ENCODE peak calls at places on chromosomes 7 and 10, in nine cellular contexts. S, T, X, E, W, I, Y, D and J are unnamed samples.

GRCh38 chr7:4268040-4268965 is 413.8 kb upstream of the FOXK1 start:
- DNase-seq in W (no peak), S (no peak), D (no peak), E (no peak), X (no peak), T (no peak), I (no peak), Y (no peak), J (no peak)

GRCh38 chr10:115092555-115093285 is 445 bp upstream of the ATRNL1 start:
- DNase-seq in X (peak; percentile 59), S (no peak), E (peak; percentile 22), D (no peak), I (no peak), T (peak; percentile 14), W (no peak), Y (no peak), J (no peak)

GRCh38 chr7:83466956-83467355 is 182.0 kb downstream of the SEMA3E start:
- DNase-seq in E (no peak), D (no peak), I (no peak), Y (no peak), W (no peak), T (no peak), X (no peak), S (no peak), J (no peak)

GRCh38 chr10:113987805-113988204 is 55.9 kb upstream of the ADRB1 start:
- DNase-seq in D (no peak), E (no peak), Y (peak; percentile 72), I (no peak), S (no peak), T (no peak), X (no peak), W (no peak), J (no peak)

GRCh38 chr10:86100581-86101061 is 266.0 kb downstream of the GRID1 start:
- DNase-seq in S (peak; percentile 23), T (no peak), X (no peak), I (peak; percentile 29), D (no peak), E (no peak), Y (peak; percentile 18), W (no peak), J (no peak)

GRCh38 chr10:133456041-133456951 is 2.6 kb downstream of the SCART1 start:
- DNase-seq in Y (no peak), X (no peak), T (no peak), E (no peak), I (no peak), S (no peak), W (no peak), D (no peak), J (no peak)

GRCh38 chr10:76779163-76779820 is 858.3 kb downstream of the KCNMA1 start:
- DNase-seq in T (no peak), D (no peak), E (no peak), Y (no peak), I (no peak), W (no peak), S (no peak), X (no peak), J (no peak)

GRCh38 chr10:76399216-76399615 is 967.8 kb downstream of the LRMDA start:
- DNase-seq in S (no peak), X (no peak), W (no peak), D (no peak), Y (no peak), T (no peak), I (no peak), E (no peak), J (no peak)

GRCh38 chr7:123191132-123191531 is 8.6 kb downstream of the SLC13A1 start:
- DNase-seq in E (no peak), I (no peak), S (peak; percentile 68), D (no peak), Y (no peak), W (no peak), X (no peak), T (no peak), J (no peak)

GRCh38 chr7:107244613-107245012 is 75.8 kb downstream of the HBP1 start:
- DNase-seq in S (no peak), Y (no peak), D (no peak), E (no peak), X (no peak), I (no peak), T (no peak), W (no peak), J (no peak)

GRCh38 chr7:102473271-102473991 is 5.3 kb downstream of the POLR2J start:
- DNase-seq in S (no peak), W (no peak), Y (no peak), E (no peak), T (no peak), D (peak; percentile 62), X (peak; percentile 56), I (no peak), J (no peak)

GRCh38 chr7:24834150-24834798 is 77.0 kb upstream of the GSDME start:
- DNase-seq in Y (no peak), S (no peak), I (no peak), T (peak; percentile 34), X (no peak), D (no peak), E (no peak), W (no peak), J (no peak)

GRCh38 chr10:29806350-29806788 is 171.6 kb upstream of the SVIL start:
- DNase-seq in I (no peak), X (no peak), Y (no peak), E (peak; percentile 12), D (no peak), T (no peak), W (no peak), S (no peak), J (no peak)

GRCh38 chr10:61786728-61787127 is 114.8 kb upstream of the ARID5B start:
- DNase-seq in X (no peak), D (no peak), T (no peak), S (no peak), E (peak; percentile 50), I (peak; percentile 12), Y (no peak), W (no peak), J (no peak)

GRCh38 chr7:128946936-128947830 is 9.5 kb downstream of the IRF5 start:
- DNase-seq in Y (no peak), W (no peak), S (no peak), D (no peak), T (no peak), I (no peak), X (no peak), E (no peak), J (no peak)

GRCh38 chr7:44368885-44369284 is 43.5 kb upstream of the CAMK2B start:
- DNase-seq in I (no peak), E (no peak), X (no peak), Y (no peak), S (peak; percentile 16), D (no peak), T (no peak), W (no peak), J (no peak)

GRCh38 chr7:24697416-24697815 is 59.8 kb downstream of the GSDME start:
- DNase-seq in I (no peak), T (no peak), X (no peak), E (no peak), D (no peak), W (no peak), Y (no peak), S (no peak), J (no peak)

GRCh38 chr7:94400643-94401042 is 5.9 kb downstream of the COL1A2 start:
- DNase-seq in X (no peak), S (no peak), W (no peak), T (no peak), Y (no peak), I (no peak), E (peak; percentile 53), D (no peak), J (no peak)
- H3K4me3 ChIP-seq in X (peak overlapping the region; percentile 47), S (no peak overlapping the region), W (no peak overlapping the region), T (no peak overlapping the region), Y (no peak overlapping the region), I (no peak overlapping the region), E (no peak overlapping the region), D (peak overlapping the region; percentile 6), J (no peak overlapping the region)

DNA sequence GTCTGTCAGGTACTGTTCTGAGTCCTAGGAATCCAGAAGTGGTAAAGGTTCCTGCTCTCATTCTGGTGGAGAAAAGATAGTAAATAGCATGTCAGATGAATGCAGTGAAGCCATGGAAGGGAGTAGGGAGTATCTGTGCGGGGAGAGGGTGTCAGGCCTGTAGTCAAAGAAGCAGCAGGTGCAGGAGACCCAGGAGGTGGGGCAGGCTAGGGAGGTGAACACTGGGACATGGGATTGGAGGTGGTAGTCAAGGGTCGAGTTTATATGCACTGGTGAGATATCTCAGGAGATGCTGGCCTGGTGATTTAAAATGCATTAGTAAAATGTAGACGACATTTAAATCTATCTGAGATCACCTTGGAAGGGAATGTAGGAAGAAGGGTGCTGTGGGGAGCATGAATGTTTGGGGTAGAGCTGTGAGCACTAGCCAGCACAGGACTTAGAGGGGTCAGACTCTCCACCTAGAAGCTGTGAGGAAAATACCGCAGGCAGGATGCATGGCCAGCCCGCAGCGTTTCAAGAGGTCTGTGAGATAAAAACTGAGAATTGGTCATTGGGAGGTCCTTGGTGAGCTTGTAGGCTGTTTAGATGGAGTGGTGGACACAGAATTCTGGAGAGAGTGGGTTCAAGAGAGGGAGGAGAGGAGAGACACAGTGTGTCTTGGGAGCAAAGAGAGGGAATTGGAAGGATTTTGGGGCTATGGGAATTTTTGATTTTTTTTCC is 6.8 kb downstream of the GTPBP4 start:
- DNase-seq in T (no peak), D (no peak), X (no peak), Y (no peak), W (no peak), E (no peak), I (no peak), S (no peak), J (no peak)
- TF ChIP-seq POLR2AphosphoS5 in T (no peak), D (no peak), X (no peak), Y (no peak), W (no peak), E (no peak), I (no peak), S (no peak), J (no peak)

DNA sequence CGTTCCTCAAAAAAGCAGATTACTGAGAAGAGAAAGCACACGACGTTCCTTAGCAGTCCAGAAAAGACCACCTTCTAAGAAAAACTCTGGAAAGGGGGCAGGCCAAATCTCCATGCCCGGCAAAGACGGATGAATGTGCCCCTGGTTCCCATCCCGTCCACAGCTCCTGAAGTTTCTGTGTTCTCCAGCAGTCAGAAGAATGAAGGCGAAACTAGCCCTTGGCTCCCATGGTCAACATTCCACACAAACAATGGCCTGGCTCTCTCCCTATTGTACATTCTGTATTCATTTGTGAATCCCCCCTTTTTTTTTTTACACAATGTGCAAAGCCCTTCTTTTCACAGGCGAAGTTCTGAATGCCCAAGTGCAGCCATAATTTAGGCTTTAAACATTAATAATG is 5.3 kb downstream of the CTBP2 start:
- DNase-seq in X (no peak), E (peak; percentile 78), S (no peak), T (no peak), I (no peak), D (peak; percentile 56), W (no peak), Y (no peak), J (no peak)
- H3K4me3 ChIP-seq in X (no peak overlapping the region), E (no peak overlapping the region), S (no peak overlapping the region), T (no peak overlapping the region), I (no peak overlapping the region), D (peak overlapping the region; percentile 14), W (peak overlapping the region; percentile 15), Y (no peak overlapping the region), J (no peak overlapping the region)

DNA sequence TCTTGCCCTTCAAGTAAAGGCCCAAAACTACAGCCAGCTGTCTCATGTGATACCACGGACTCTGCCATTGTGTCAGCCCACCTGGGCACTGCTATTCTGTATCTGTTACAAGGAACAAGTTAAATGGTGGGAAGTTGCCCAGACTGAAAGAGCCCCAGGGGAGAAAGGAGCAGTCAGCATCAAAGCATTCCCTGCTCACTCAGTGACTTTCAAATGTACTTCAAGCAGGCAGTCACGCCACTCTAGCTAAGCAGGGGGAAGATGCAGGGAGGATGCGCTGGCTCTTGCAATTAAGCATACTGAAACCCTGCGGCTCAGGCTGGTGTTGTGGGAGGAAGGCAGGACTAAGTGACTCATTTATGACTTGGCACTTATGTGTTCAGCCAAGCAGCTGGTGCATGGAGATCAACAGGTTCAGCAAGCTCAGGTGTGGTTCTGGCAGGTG is 1249.6 kb downstream of the TYW1 start:
- DNase-seq in E (no peak), X (no peak), I (no peak), Y (no peak), T (no peak), W (no peak), D (no peak), S (no peak), J (no peak)
- TF ChIP-seq POLR2AphosphoS5 in E (no peak), X (no peak), I (no peak), Y (no peak), T (no peak), W (no peak), D (no peak), S (no peak), J (no peak)